ENCODE peak calls at places on chromosomes 7 and 10, in nine cellular contexts. X, J, G, W, Q, H, S, K and T are unnamed samples.

GRCh38 chr7:37432240-37432917 is 16.3 kb downstream of the ELMO1 start:
- DNase-seq in Q (no peak), G (no peak), J (no peak), K (no peak), X (no peak), W (no peak), H (no peak), S (no peak), T (no peak)

GRCh38 chr7:668139-668871 is 58.2 kb upstream of the DNAAF5 start:
- DNase-seq in S (no peak), G (no peak), W (no peak), K (peak), Q (peak), H (no peak), J (peak), X (no peak), T (peak)

GRCh38 chr7:95933618-95934017 is 161.3 kb downstream of the DYNC1I1 start:
- DNase-seq in G (no peak), S (no peak), J (no peak), X (no peak), H (no peak), Q (no peak), W (no peak), K (no peak), T (no peak)

GRCh38 chr7:7157177-7157886 is 25.0 kb upstream of the C1GALT1 start:
- DNase-seq in Q (peak), X (no peak), H (no peak), G (no peak), S (no peak), K (peak), J (peak), W (no peak), T (peak)

GRCh38 chr10:123974406-123974805 is 82.8 kb upstream of the CPXM2 start:
- DNase-seq in Q (peak), S (no peak), H (no peak), G (peak), X (peak), J (peak), W (no peak), K (peak), T (peak)

GRCh38 chr7:45216622-45217165 is 59.1 kb downstream of the RAMP3 start:
- DNase-seq in K (no peak), Q (no peak), J (no peak), H (no peak), G (no peak), S (no peak), X (no peak), W (no peak), T (no peak)

GRCh38 chr7:149772821-149773425 is 465 bp downstream of the ZNF467 start:
- DNase-seq in S (peak), Q (no peak), G (no peak), X (peak), K (no peak), H (no peak), J (no peak), W (peak), T (no peak)

GRCh38 chr10:72076756-72077155 is 11.6 kb downstream of the SPOCK2 start:
- DNase-seq in S (no peak), K (no peak), X (no peak), W (no peak), Q (no peak), G (no peak), J (no peak), H (no peak), T (no peak)

GRCh38 chr10:122494833-122495232 is 33.5 kb downstream of the HTRA1 start:
- DNase-seq in H (no peak), J (peak), S (no peak), K (peak), G (peak), Q (peak), W (no peak), X (no peak), T (peak)

GRCh38 chr7:75762350-75762917 is 9.6 kb downstream of the CCL26 start:
- DNase-seq in H (no peak), J (peak), W (peak), X (no peak), G (peak), S (no peak), Q (peak), K (peak), T (peak)

GRCh38 chr10:4545077-4545476 is 280.9 kb upstream of the AKR1E2 start:
- DNase-seq in Q (no peak), W (no peak), G (no peak), S (no peak), H (no peak), K (no peak), X (no peak), J (no peak), T (no peak)

GRCh38 chr7:157397751-157398691 is 61.2 kb downstream of the DNAJB6 start:
- DNase-seq in W (peak), H (no peak), Q (peak), K (peak), G (peak), J (peak), X (peak), S (peak), T (peak)

GRCh38 chr7:20064974-20065862 is 152.0 kb downstream of the MACC1 start:
- DNase-seq in H (no peak), Q (peak), G (no peak), J (peak), K (peak), W (no peak), X (no peak), S (no peak), T (peak)

GRCh38 chr7:55570218-55570873 is 2.0 kb downstream of the VOPP1 start:
- DNase-seq in H (no peak), G (no peak), W (no peak), X (no peak), K (peak), S (no peak), J (no peak), Q (no peak), T (peak)

GRCh38 chr10:113047963-113048781 is 98.1 kb downstream of the TCF7L2 start:
- DNase-seq in S (no peak), K (no peak), G (no peak), X (no peak), W (peak), H (no peak), Q (peak), J (no peak), T (no peak)

GRCh38 chr7:1713502-1714484 is 43.7 kb downstream of the ELFN1 start:
- DNase-seq in W (peak), K (no peak), S (peak), X (no peak), J (no peak), H (no peak), G (no peak), Q (no peak), T (no peak)

GRCh38 chr10:116056445-116057293 is 216.3 kb downstream of the GFRA1 start:
- DNase-seq in G (no peak), Q (no peak), W (no peak), K (no peak), J (peak), X (no peak), S (no peak), H (no peak), T (no peak)

GRCh38 chr10:78756604-78757442 is 311.9 kb upstream of the ZMIZ1 start:
- DNase-seq in X (peak), Q (peak), H (peak), J (peak), S (peak), W (no peak), G (peak), K (peak), T (peak)

GRCh38 chr10:58698777-58699356 is 186.2 kb downstream of the BICC1 start:
- DNase-seq in K (peak), G (no peak), W (no peak), H (no peak), X (no peak), J (no peak), S (no peak), Q (no peak), T (no peak)

GRCh38 chr10:30039567-30039966 is 19.8 kb downstream of the JCAD start:
- DNase-seq in Q (no peak), S (no peak), X (no peak), H (no peak), J (no peak), W (no peak), G (no peak), K (no peak), T (no peak)

GRCh38 chr7:138913783-138914182 is 67.4 kb downstream of the KIAA1549 start:
- DNase-seq in H (no peak), S (no peak), X (no peak), J (no peak), Q (no peak), G (no peak), W (no peak), K (no peak), T (no peak)

GRCh38 chr10:24349379-24350110 is 140.6 kb downstream of the KIAA1217 start:
- DNase-seq in K (peak), H (no peak), X (no peak), G (peak), S (no peak), J (peak), W (no peak), Q (peak), T (peak)

GRCh38 chr10:15238553-15239335 is 70.3 kb upstream of the NMT2 start:
- DNase-seq in K (peak), S (no peak), H (no peak), W (no peak), Q (peak), J (no peak), G (no peak), X (no peak), T (peak)

GRCh38 chr7:92489634-92490033 is 11.9 kb upstream of the ERVW-1 start:
- DNase-seq in Q (no peak), K (peak), S (no peak), G (no peak), X (no peak), W (no peak), J (no peak), H (no peak), T (peak)

GRCh38 chr7:71559214-71559613 is 427.3 kb downstream of the GALNT17 start:
- DNase-seq in W (no peak), S (no peak), X (no peak), K (no peak), G (no peak), Q (no peak), H (no peak), J (no peak), T (no peak)

GRCh38 chr7:85111761-85112160 is 75.1 kb downstream of the SEMA3D start:
- DNase-seq in W (no peak), S (no peak), X (no peak), J (no peak), H (no peak), K (peak), G (no peak), Q (no peak), T (peak)

GRCh38 chr7:5270788-5271187 is 12.0 kb upstream of the SLC29A4 start:
- DNase-seq in Q (no peak), G (no peak), S (no peak), K (no peak), W (no peak), X (no peak), J (no peak), H (no peak), T (no peak)

DNA sequence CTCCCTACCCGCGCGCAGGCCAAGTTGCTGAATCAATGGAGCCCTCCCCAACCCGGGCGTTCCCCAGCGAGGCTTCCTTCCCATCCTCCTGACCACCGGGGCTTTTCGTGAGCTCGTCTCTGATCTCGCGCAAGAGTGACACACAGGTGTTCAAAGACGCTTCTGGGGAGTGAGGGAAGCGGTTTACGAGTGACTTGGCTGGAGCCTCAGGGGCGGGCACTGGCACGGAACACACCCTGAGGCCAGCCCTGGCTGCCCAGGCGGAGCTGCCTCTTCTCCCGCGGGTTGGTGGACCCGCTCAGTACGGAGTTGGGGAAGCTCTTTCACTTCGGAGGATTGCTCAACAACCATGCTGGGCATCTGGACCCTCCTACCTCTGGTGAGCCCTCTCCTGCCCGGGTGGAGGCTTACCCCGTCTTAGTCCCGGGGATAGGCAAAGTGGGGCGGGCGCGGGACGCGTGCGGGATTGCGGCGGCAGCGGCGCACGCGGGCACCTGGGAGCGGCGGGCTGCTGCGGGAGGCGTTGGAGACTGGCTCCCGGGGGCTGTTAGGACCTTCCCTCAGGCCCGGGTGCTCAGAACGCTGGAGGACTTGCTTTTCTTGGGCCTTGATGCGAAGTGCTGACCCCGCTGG is at the start of gene FAS:
- DNase-seq in W (peak), K (peak), G (peak), Q (peak), S (peak), X (peak), J (peak), H (peak), T (peak)
- TF ChIP-seq CTCF in W (no peak), K (no peak), G (no peak), Q (no peak), S (no peak), X (no peak), J (no peak), H (peak), T (no peak)

DNA sequence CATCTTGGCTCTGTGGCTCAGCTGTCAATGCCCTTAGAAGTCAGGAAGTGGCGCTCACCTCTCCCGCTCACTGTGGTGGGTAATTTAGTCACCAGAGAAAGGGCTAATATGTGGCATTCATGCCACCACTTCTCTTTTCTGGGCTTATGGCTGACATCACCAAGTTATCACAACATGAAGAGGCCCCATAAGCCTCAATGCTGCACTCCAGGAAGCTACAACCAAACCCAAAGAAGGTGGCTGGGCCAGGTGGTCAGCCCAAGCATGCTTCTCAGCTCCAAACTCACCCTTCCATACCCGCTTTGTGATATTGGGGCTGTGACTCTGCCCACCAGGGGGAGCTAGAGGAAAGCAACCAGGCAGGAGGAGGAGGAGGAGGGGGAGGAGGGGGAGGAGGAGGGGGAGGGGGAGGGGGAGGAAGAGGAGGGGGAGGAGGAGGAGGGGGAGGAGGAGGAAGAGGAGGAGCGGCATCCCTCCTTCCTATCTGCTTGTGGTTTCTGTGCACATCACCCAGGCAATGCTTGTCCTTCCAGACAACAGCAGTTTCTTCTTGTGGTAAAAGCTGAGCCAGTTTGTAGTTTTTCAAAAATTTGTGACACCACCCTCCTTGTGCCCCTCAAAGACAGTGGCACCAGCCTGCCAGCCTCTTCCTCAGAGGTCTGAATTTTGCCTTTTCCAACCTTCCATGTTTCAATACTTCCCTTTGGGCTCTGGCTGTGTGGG is 42.1 kb downstream of the CYP26A1 start:
- DNase-seq in W (peak), H (no peak), Q (peak), K (peak), J (peak), S (peak), X (peak), G (peak), T (peak)
- TF ChIP-seq CTCF in W (peak), H (peak), Q (peak), K (peak), J (peak), S (peak), X (peak), G (peak), T (peak)

GRCh38 chr10:80443531-80443974 is 10.6 kb upstream of the TSPAN14 start:
- DNase-seq in H (no peak), J (peak), Q (no peak), W (peak), X (peak), G (no peak), K (peak), S (peak), T (no peak)
- TF ChIP-seq CTCF in H (peak), J (peak), Q (peak), W (peak), X (peak), G (no peak), K (peak), S (no peak), T (peak)

GRCh38 chr10:16381083-16381482 is 55.7 kb upstream of the PTER start:
- DNase-seq in K (peak), X (no peak), G (peak), H (no peak), S (no peak), J (no peak), W (no peak), Q (no peak), T (no peak)
- TF ChIP-seq CTCF in K (no peak), X (no peak), G (no peak), H (no peak), S (no peak), J (no peak), W (no peak), Q (no peak), T (no peak)

GRCh38 chr7:151433721-151434400 is 6.1 kb downstream of the CRYGN start:
- DNase-seq in K (no peak), G (no peak), J (no peak), X (no peak), W (no peak), H (no peak), Q (no peak), S (no peak), T (no peak)

GRCh38 chr7:151431281-151431767 is 8.6 kb downstream of the CRYGN start:
- DNase-seq in X (no peak), J (no peak), S (no peak), W (no peak), H (no peak), Q (no peak), K (no peak), G (no peak), T (no peak)

GRCh38 chr7:151431768-151432311 is 8.1 kb downstream of the CRYGN start:
- DNase-seq in S (no peak), Q (no peak), K (no peak), X (no peak), J (no peak), H (no peak), G (no peak), W (no peak), T (no peak)

GRCh38 chr7:151434549-151434948 is 5.4 kb downstream of the CRYGN start:
- DNase-seq in S (no peak), G (no peak), X (no peak), J (no peak), Q (no peak), K (no peak), W (no peak), H (no peak), T (no peak)

DNA sequence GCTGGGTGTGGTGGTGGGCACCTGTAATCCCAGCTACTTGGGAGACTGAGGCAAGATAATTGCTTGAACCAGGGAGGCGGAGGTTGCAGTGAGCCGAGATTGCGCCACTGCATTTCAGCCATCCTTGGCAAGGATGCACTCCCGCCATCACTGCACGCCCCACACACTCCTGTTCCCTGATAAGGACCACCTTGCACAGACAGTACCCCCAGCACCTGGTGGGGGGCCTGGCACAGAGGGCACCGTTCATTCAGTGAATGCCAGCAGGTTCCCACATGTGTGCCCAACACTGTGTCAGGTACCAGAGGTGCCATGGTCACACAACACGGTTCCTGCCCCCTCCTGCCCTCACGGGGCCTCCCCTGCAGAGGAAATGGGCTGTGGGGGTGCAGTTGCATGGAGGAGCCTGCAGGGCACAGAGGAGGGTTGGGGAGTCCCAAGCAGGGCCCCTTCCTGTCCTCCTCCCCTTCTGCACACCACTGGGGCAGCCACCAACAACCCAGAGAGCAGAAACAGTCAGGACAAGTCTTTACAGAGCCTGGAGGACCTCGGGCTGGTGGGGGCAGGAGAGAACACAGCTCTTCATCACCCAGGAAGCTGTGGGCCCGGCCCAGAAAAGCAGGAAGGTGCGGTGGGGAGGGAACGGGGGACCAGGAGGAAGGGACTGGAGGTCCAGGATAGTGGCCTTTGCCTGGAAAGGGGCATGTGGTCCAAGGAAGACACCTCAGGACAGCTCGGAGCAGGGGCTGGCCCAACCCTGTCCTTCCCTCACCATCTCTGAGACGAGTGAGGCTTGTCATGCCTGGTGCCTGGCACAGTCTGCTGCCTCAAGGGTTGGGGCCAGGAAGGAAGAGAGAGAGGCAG is 7.1 kb downstream of the CRYGN start:
- DNase-seq in H (no peak), K (no peak), J (no peak), S (no peak), G (no peak), X (no peak), Q (no peak), W (peak), T (no peak)
- TF ChIP-seq CTCF in H (no peak), K (peak), J (no peak), S (no peak), G (no peak), X (no peak), Q (peak), W (peak), T (peak)

GRCh38 chr7:100247152-100247757 is 27.5 kb downstream of the PVRIG start:
- DNase-seq in H (no peak), S (peak), K (peak), W (peak), G (peak), X (no peak), Q (peak), J (peak), T (peak)
- TF ChIP-seq CTCF in H (no peak), S (peak), K (no peak), W (no peak), G (no peak), X (no peak), Q (no peak), J (peak), T (no peak)